ENCODE peak calls at places on chromosomes 5 and 9, in five cellular contexts. W is heart left ventricle; B is HCT116; M is heart right ventricle; E is CD4-positive, alpha-beta T cell. K is an unnamed sample.

GRCh38 chr5:52604151-52604550 is 183.6 kb upstream of the ITGA1 start:
- ATAC-seq in B (no peak), M (no peak), E (no peak), W (no peak), K (no peak)

GRCh38 chr9:89863837-89864236 is 259.0 kb downstream of the GADD45G start:
- ATAC-seq in E (no peak), M (no peak), W (no peak), B (no peak), K (no peak)

GRCh38 chr9:131418143-131419028 is 24.5 kb downstream of the PRRC2B start:
- ATAC-seq in E (no peak), B (no peak), M (no peak), W (peak; percentile 35), K (peak; percentile 40)

GRCh38 chr9:27183701-27184100 is 74.7 kb downstream of the TEK start:
- ATAC-seq in M (peak; percentile 45), B (peak; percentile 40), E (no peak), W (no peak), K (no peak)

GRCh38 chr9:89729954-89730530 is 125.2 kb downstream of the GADD45G start:
- ATAC-seq in E (no peak), W (no peak), B (no peak), M (no peak), K (no peak)

GRCh38 chr9:14052346-14052745 is 261.6 kb downstream of the NFIB start:
- ATAC-seq in E (no peak), B (no peak), M (no peak), W (peak; percentile 29), K (no peak)

GRCh38 chr9:71793386-71794105 is 25.2 kb upstream of the CEMIP2 start:
- ATAC-seq in B (no peak), E (no peak), W (no peak), M (no peak), K (no peak)

GRCh38 chr9:82209797-82210470 is 221.4 kb downstream of the SPATA31D1 start:
- ATAC-seq in B (no peak), M (no peak), E (no peak), W (no peak), K (no peak)

GRCh38 chr5:95410269-95410668 is 19.1 kb downstream of the FAM81B start:
- ATAC-seq in W (no peak), B (no peak), E (no peak), M (no peak), K (no peak)

GRCh38 chr5:132024789-132025402 is 13.4 kb upstream of the ACSL6 start:
- ATAC-seq in W (no peak), B (no peak), M (no peak), E (no peak), K (no peak)

GRCh38 chr9:121220996-121221671 is 19.5 kb upstream of the RAB14 start:
- ATAC-seq in B (no peak), E (no peak), M (no peak), W (no peak), K (no peak)

GRCh38 chr5:71865665-71866320 is 146.7 kb downstream of the CARTPT start:
- ATAC-seq in M (no peak), W (no peak), B (no peak), E (no peak), K (peak; percentile 8)

GRCh38 chr5:101278011-101278687 is 375.1 kb upstream of the ST8SIA4 start:
- ATAC-seq in E (no peak), B (no peak), M (no peak), W (no peak), K (no peak)

GRCh38 chr5:17113174-17113941 is 104.1 kb upstream of the BASP1 start:
- ATAC-seq in M (no peak), E (no peak), W (no peak), B (no peak), K (no peak)

GRCh38 chr9:87793292-87793691 is 67.4 kb downstream of the CTSL start:
- ATAC-seq in B (peak; percentile 52), E (no peak), M (peak; percentile 68), W (peak; percentile 71), K (peak; percentile 83)

GRCh38 chr9:108869092-108869725 is 7.1 kb downstream of the ACTL7A start:
- ATAC-seq in B (peak; percentile 89), E (no peak), M (no peak), W (no peak), K (no peak)

GRCh38 chr5:155019601-155020226 is 6.2 kb downstream of the KIF4B start:
- ATAC-seq in E (no peak), B (no peak), M (no peak), W (no peak), K (no peak)

GRCh38 chr5:50749873-50750272 is 83.4 kb downstream of the PARP8 start:
- ATAC-seq in E (peak; percentile 27), B (no peak), W (no peak), M (no peak), K (no peak)

GRCh38 chr5:171537923-171538537 is 118.6 kb downstream of the FGF18 start:
- ATAC-seq in W (no peak), E (no peak), B (peak; percentile 62), M (no peak), K (no peak)

GRCh38 chr9:26950521-26950920 is 3.5 kb upstream of the PLAA start:
- ATAC-seq in M (no peak), B (no peak), E (no peak), W (no peak), K (no peak)

GRCh38 chr5:10317825-10318682 is 10.4 kb upstream of the CMBL start:
- ATAC-seq in W (no peak), E (no peak), B (peak; percentile 52), M (no peak), K (no peak)

GRCh38 chr9:75147638-75148037 is 59.3 kb downstream of the OSTF1 start:
- ATAC-seq in B (no peak), E (peak; percentile 61), W (no peak), M (no peak), K (no peak)

GRCh38 chr9:1962588-1963134 is 52.5 kb upstream of the SMARCA2 start:
- ATAC-seq in B (no peak), M (no peak), E (no peak), W (no peak), K (no peak)

GRCh38 chr9:76302947-76303550 is 91.2 kb downstream of the RFK start:
- ATAC-seq in B (peak; percentile 65), E (peak; percentile 48), W (peak; percentile 50), M (peak; percentile 31), K (no peak)

GRCh38 chr5:92758552-92758951 is 822.5 kb downstream of the NR2F1-AS1 start:
- ATAC-seq in B (no peak), E (no peak), W (no peak), M (no peak), K (no peak)

GRCh38 chr9:123964756-123965155 is 34.8 kb upstream of the DENND1A start:
- ATAC-seq in M (no peak), B (no peak), W (no peak), E (no peak), K (no peak)

GRCh38 chr9:6955251-6955921 is 197.6 kb downstream of the KDM4C start:
- ATAC-seq in M (peak; percentile 61), B (peak; percentile 89), W (peak; percentile 63), E (no peak), K (no peak)

GRCh38 chr5:147689436-147689835 is 93.1 kb downstream of the JAKMIP2 start:
- ATAC-seq in W (no peak), B (no peak), E (no peak), M (no peak), K (peak; percentile 37)

GRCh38 chr9:35728041-35728971 is 3.7 kb downstream of the TLN1 start:
- ATAC-seq in B (no peak), M (peak; percentile 35), W (peak; percentile 48), E (no peak), K (peak; percentile 42)

GRCh38 chr5:40939753-40940152 is 30.5 kb downstream of the C7 start:
- ATAC-seq in M (no peak), B (no peak), W (no peak), E (no peak), K (no peak)

GRCh38 chr9:33153001-33153400 is 14.1 kb downstream of the B4GALT1 start:
- ATAC-seq in M (no peak), E (no peak), B (no peak), W (no peak), K (no peak)

GRCh38 chr5:174725261-174725990 is 1.0 kb downstream of the MSX2 start:
- ATAC-seq in B (no peak), E (no peak), W (no peak), M (no peak), K (no peak)

GRCh38 chr5:174729075-174729680 is 4.8 kb downstream of the MSX2 start:
- ATAC-seq in B (no peak), E (no peak), W (no peak), M (no peak), K (no peak)

GRCh38 chr5:174727794-174728662 is 3.6 kb downstream of the MSX2 start:
- ATAC-seq in W (no peak), B (no peak), M (no peak), E (no peak), K (no peak)

GRCh38 chr5:174725991-174726601 is 1.7 kb downstream of the MSX2 start:
- ATAC-seq in B (no peak), M (no peak), W (no peak), E (no peak), K (no peak)

GRCh38 chr5:174726916-174727793 is 2.8 kb downstream of the MSX2 start:
- ATAC-seq in W (no peak), B (no peak), M (no peak), E (no peak), K (no peak)
- H3K27me3 ChIP-seq in W (peaks cover 84% of the 10 kb centered on the region), B (no peaks in the 10 kb centered on the region), M (peaks cover 95% of the 10 kb centered on the region), E (peaks cover 88% of the 10 kb centered on the region), K (peaks cover 93% of the 10 kb centered on the region)

DNA sequence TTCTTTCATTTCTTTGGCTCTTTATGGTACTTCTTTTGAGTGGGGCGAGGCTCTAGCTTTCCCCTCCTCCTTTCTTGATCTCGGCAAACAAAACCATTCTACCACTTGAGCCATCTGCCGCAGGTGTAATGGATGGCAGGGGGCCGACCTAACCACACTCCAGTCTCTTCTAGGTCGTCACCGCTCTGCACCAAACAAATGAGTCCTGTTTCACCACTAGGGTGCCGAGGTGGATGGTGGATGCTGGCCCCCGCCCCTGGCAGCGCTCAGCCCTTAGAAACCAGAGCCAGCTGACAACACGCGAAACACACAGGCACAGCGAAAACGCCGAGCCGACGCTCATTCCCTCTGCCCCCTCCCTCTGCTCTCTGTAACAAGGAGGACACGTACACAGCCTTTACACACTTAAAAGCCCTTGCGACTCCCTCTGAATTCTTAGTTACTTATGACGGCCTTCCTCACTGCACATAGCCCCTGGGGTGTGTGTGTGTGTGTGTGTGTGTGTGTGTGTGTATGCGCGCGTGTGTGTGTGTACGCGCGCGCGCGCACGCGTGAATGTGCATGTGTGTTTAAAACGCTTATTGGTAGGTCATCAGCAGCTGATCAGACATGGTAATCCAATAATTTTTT is 199.4 kb downstream of the MEF2C start:
- ATAC-seq in E (peak; percentile 54), M (no peak), W (no peak), B (peak; percentile 66), K (no peak)
- TF ChIP-seq CTCF in E (no peak), M (no peak), W (no peak), B (peak; percentile 18), K (no peak)

DNA sequence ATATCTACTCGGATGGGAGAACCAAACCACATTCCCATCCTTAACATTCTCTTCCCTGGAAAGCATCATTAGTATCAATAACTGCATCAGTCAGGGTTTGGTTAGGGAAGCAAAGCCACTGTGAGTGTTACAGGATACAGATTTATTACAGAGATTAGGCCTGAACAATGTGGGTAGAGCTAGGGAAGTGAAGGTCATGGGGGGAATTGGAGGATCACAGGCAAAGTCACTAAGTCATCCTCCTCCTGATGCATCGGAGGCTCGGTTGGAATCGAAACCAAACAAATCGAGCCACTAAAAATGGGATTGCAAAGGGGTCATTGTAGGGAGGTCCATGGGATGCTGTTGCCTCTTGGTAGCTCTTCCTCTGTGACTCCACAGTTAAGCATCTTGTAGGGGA is 61.8 kb upstream of the ZBTB43 start:
- ATAC-seq in M (no peak), B (no peak), E (no peak), W (no peak), K (no peak)
- H3K27me3 ChIP-seq in M (peaks cover 16% of the 10 kb centered on the region), B (no peaks in the 10 kb centered on the region), E (no peaks in the 10 kb centered on the region), W (peaks cover 22% of the 10 kb centered on the region), K (peaks cover 25% of the 10 kb centered on the region)

GRCh38 chr5:138610468-138611294 is 35.5 kb upstream of the HSPA9 start:
- ATAC-seq in B (peak; percentile 78), W (peak; percentile 67), M (peak; percentile 59), E (peak; percentile 32), K (peak; percentile 41)
- TF ChIP-seq CTCF in B (peak; percentile 44), W (peak; percentile 13), M (no peak), E (no peak), K (peak; percentile 38)

K was measured in gastroesophageal sphincter.